ENCODE peak calls at places on chromosomes 12 and 14, in nine cellular contexts. One of them, this sample, is unnamed.

GRCh38 chr14:95614335-95614734 is 71.9 kb upstream of the TCL1B start:
- DNase-seq in LHCN-M2: peak; percentile 2
- DNase-seq in T-helper 1 cell: no peak
- DNase-seq in NCI-H1092 treated with DMSO at 0.1 percent for 48 hours: no peak
- DNase-seq in T-cell: no peak
- DNase-seq in transverse colon: no peak
- DNase-seq in PC-3: no peak
- DNase-seq in tibial nerve: no peak
- DNase-seq in hypothalamus: no peak
- DNase-seq in this sample: no peak

GRCh38 chr12:130462558-130462924 is 124.9 kb downstream of the PIWIL1 start:
- DNase-seq in LHCN-M2: no peak
- DNase-seq in T-helper 1 cell: no peak
- DNase-seq in NCI-H1092 treated with DMSO at 0.1 percent for 48 hours: no peak
- DNase-seq in T-cell: no peak
- DNase-seq in transverse colon: no peak
- DNase-seq in PC-3: no peak
- DNase-seq in tibial nerve: no peak
- DNase-seq in hypothalamus: no peak
- DNase-seq in this sample: no peak

GRCh38 chr14:55348766-55349453 is 62.7 kb downstream of the ATG14 start:
- DNase-seq in LHCN-M2: no peak
- DNase-seq in T-helper 1 cell: no peak
- DNase-seq in NCI-H1092 treated with DMSO at 0.1 percent for 48 hours: no peak
- DNase-seq in T-cell: no peak
- DNase-seq in transverse colon: no peak
- DNase-seq in PC-3: no peak
- DNase-seq in tibial nerve: no peak
- DNase-seq in hypothalamus: no peak
- DNase-seq in this sample: no peak

GRCh38 chr12:47700263-47700662 is 5.6 kb downstream of the RPAP3 start:
- DNase-seq in LHCN-M2: no peak
- DNase-seq in T-helper 1 cell: no peak
- DNase-seq in NCI-H1092 treated with DMSO at 0.1 percent for 48 hours: no peak
- DNase-seq in T-cell: no peak
- DNase-seq in transverse colon: no peak
- DNase-seq in PC-3: no peak
- DNase-seq in tibial nerve: no peak
- DNase-seq in hypothalamus: no peak
- DNase-seq in this sample: no peak

GRCh38 chr14:91258876-91259275 is 14.4 kb upstream of the GPR68 start:
- DNase-seq in LHCN-M2: no peak
- DNase-seq in T-helper 1 cell: no peak
- DNase-seq in NCI-H1092 treated with DMSO at 0.1 percent for 48 hours: no peak
- DNase-seq in T-cell: no peak
- DNase-seq in transverse colon: no peak
- DNase-seq in PC-3: no peak
- DNase-seq in tibial nerve: no peak
- DNase-seq in hypothalamus: no peak
- DNase-seq in this sample: no peak

GRCh38 chr14:30673071-30673470 is 51.0 kb downstream of the SCFD1 start:
- DNase-seq in LHCN-M2: no peak
- DNase-seq in T-helper 1 cell: no peak
- DNase-seq in NCI-H1092 treated with DMSO at 0.1 percent for 48 hours: no peak
- DNase-seq in T-cell: no peak
- DNase-seq in transverse colon: no peak
- DNase-seq in PC-3: no peak
- DNase-seq in tibial nerve: no peak
- DNase-seq in hypothalamus: no peak
- DNase-seq in this sample: no peak

GRCh38 chr14:101492716-101493115 is 68.6 kb upstream of the DIO3 start:
- DNase-seq in LHCN-M2: no peak
- DNase-seq in T-helper 1 cell: no peak
- DNase-seq in NCI-H1092 treated with DMSO at 0.1 percent for 48 hours: no peak
- DNase-seq in T-cell: no peak
- DNase-seq in transverse colon: peak; percentile 6
- DNase-seq in PC-3: no peak
- DNase-seq in tibial nerve: no peak
- DNase-seq in hypothalamus: no peak
- DNase-seq in this sample: no peak

GRCh38 chr14:51807355-51807754 is 53.1 kb upstream of the GNG2 start:
- DNase-seq in LHCN-M2: peak; percentile 55
- DNase-seq in T-helper 1 cell: no peak
- DNase-seq in NCI-H1092 treated with DMSO at 0.1 percent for 48 hours: no peak
- DNase-seq in T-cell: no peak
- DNase-seq in transverse colon: no peak
- DNase-seq in PC-3: no peak
- DNase-seq in tibial nerve: no peak
- DNase-seq in hypothalamus: no peak
- DNase-seq in this sample: no peak

This sample was measured in stomach.